ENCODE peak calls at places on chromosomes 3 and 15, in nine cellular contexts. One of them, this sample, is unnamed.

GRCh38 chr3:45472795-45473194 is 84.4 kb downstream of the LARS2 start:
- DNase-seq in anterior cingulate cortex: no peak
- DNase-seq in T follicular helper cell: no peak
- DNase-seq in mesenchymal stem cell: no peak
- DNase-seq in T-helper 9 cell: no peak
- DNase-seq in RPMI8226: no peak
- DNase-seq in HS-5: no peak
- DNase-seq in DMS 273 treated with DMSO at 0.1 percent for 48 hours: no peak
- DNase-seq in posterior cingulate gyrus: no peak
- DNase-seq in this sample: no peak

GRCh38 chr3:120418866-120419490 is 31.8 kb downstream of the FSTL1 start:
- DNase-seq in anterior cingulate cortex: peak; percentile 20
- DNase-seq in T follicular helper cell: no peak
- DNase-seq in mesenchymal stem cell: peak; percentile 51
- DNase-seq in T-helper 9 cell: no peak
- DNase-seq in RPMI8226: peak; percentile 73
- DNase-seq in HS-5: no peak
- DNase-seq in DMS 273 treated with DMSO at 0.1 percent for 48 hours: peak; percentile 62
- DNase-seq in posterior cingulate gyrus: peak; percentile 89
- DNase-seq in this sample: no peak

GRCh38 chr3:178949896-178950295 is 121.7 kb downstream of the ZMAT3 start:
- DNase-seq in anterior cingulate cortex: no peak
- DNase-seq in T follicular helper cell: no peak
- DNase-seq in mesenchymal stem cell: peak; percentile 48
- DNase-seq in T-helper 9 cell: no peak
- DNase-seq in RPMI8226: no peak
- DNase-seq in HS-5: no peak
- DNase-seq in DMS 273 treated with DMSO at 0.1 percent for 48 hours: no peak
- DNase-seq in posterior cingulate gyrus: no peak
- DNase-seq in this sample: no peak

GRCh38 chr3:72999971-73000370 is 3.4 kb downstream of the PPP4R2 start:
- DNase-seq in anterior cingulate cortex: no peak
- DNase-seq in T follicular helper cell: no peak
- DNase-seq in mesenchymal stem cell: no peak
- DNase-seq in T-helper 9 cell: no peak
- DNase-seq in RPMI8226: no peak
- DNase-seq in HS-5: no peak
- DNase-seq in DMS 273 treated with DMSO at 0.1 percent for 48 hours: no peak
- DNase-seq in posterior cingulate gyrus: no peak
- DNase-seq in this sample: no peak

GRCh38 chr3:58874248-58874741 is 175.5 kb downstream of the CFAP20DC start:
- DNase-seq in anterior cingulate cortex: no peak
- DNase-seq in T follicular helper cell: no peak
- DNase-seq in mesenchymal stem cell: peak; percentile 36
- DNase-seq in T-helper 9 cell: no peak
- DNase-seq in RPMI8226: no peak
- DNase-seq in HS-5: no peak
- DNase-seq in DMS 273 treated with DMSO at 0.1 percent for 48 hours: no peak
- DNase-seq in posterior cingulate gyrus: no peak
- DNase-seq in this sample: no peak

GRCh38 chr15:73937313-73937695 is 11.0 kb downstream of the LOXL1 start:
- DNase-seq in anterior cingulate cortex: no peak
- DNase-seq in T follicular helper cell: no peak
- DNase-seq in mesenchymal stem cell: no peak
- DNase-seq in T-helper 9 cell: no peak
- DNase-seq in RPMI8226: no peak
- DNase-seq in HS-5: no peak
- DNase-seq in DMS 273 treated with DMSO at 0.1 percent for 48 hours: no peak
- DNase-seq in posterior cingulate gyrus: peak; percentile 7
- DNase-seq in this sample: no peak

GRCh38 chr15:90394074-90394473 is 6.0 kb downstream of the IQGAP1 start:
- DNase-seq in anterior cingulate cortex: no peak
- DNase-seq in T follicular helper cell: no peak
- DNase-seq in mesenchymal stem cell: no peak
- DNase-seq in T-helper 9 cell: no peak
- DNase-seq in RPMI8226: no peak
- DNase-seq in HS-5: no peak
- DNase-seq in DMS 273 treated with DMSO at 0.1 percent for 48 hours: no peak
- DNase-seq in posterior cingulate gyrus: no peak
- DNase-seq in this sample: no peak

GRCh38 chr3:4730734-4731133 is 237.6 kb downstream of the ITPR1 start:
- DNase-seq in anterior cingulate cortex: peak; percentile 47
- DNase-seq in T follicular helper cell: no peak
- DNase-seq in mesenchymal stem cell: no peak
- DNase-seq in T-helper 9 cell: no peak
- DNase-seq in RPMI8226: no peak
- DNase-seq in HS-5: no peak
- DNase-seq in DMS 273 treated with DMSO at 0.1 percent for 48 hours: no peak
- DNase-seq in posterior cingulate gyrus: no peak
- DNase-seq in this sample: no peak

GRCh38 chr3:16174389-16174788 is at the start of gene GALNT15:
- DNase-seq in anterior cingulate cortex: peak; percentile 73
- DNase-seq in T follicular helper cell: no peak
- DNase-seq in mesenchymal stem cell: peak; percentile 98
- DNase-seq in T-helper 9 cell: no peak
- DNase-seq in RPMI8226: no peak
- DNase-seq in HS-5: no peak
- DNase-seq in DMS 273 treated with DMSO at 0.1 percent for 48 hours: no peak
- DNase-seq in posterior cingulate gyrus: peak; percentile 95
- DNase-seq in this sample: peak; percentile 58

GRCh38 chr15:60426870-60427528 is 29.2 kb upstream of the ANXA2 start:
- DNase-seq in anterior cingulate cortex: no peak
- DNase-seq in T follicular helper cell: no peak
- DNase-seq in mesenchymal stem cell: peak; percentile 67
- DNase-seq in T-helper 9 cell: no peak
- DNase-seq in RPMI8226: no peak
- DNase-seq in HS-5: no peak
- DNase-seq in DMS 273 treated with DMSO at 0.1 percent for 48 hours: no peak
- DNase-seq in posterior cingulate gyrus: no peak
- DNase-seq in this sample: peak; percentile 69